ENCODE peak calls at places on chromosomes 1 and 21, in eight cellular contexts. R is non-pigmented ciliary epithelial cell; W is COLO829; A is naive thymus-derived CD8-positive, alpha-beta T cell; V is GDM1; H is BE2C; F is cerebellar cortex; C is ELF-1. J is an unnamed sample.

GRCh38 chr1:94926365-94926914 is 470 bp downstream of the CNN3 start:
- DNase-seq in R (no peak), W (no peak), A (peak), V (no peak), H (peak), F (peak), C (peak), J (peak)

GRCh38 chr1:8241417-8242014 is 76.4 kb upstream of the SLC45A1 start:
- DNase-seq in R (no peak), W (no peak), A (no peak), V (peak), H (no peak), F (no peak), C (no peak), J (no peak)

GRCh38 chr1:114758251-114758832 is 558 bp upstream of the CSDE1 start:
- DNase-seq in R (no peak), W (peak), A (no peak), V (no peak), H (no peak), F (no peak), C (no peak), J (no peak)

GRCh38 chr1:20477355-20478071 is 8.5 kb downstream of the CAMK2N1 start:
- DNase-seq in R (no peak), W (no peak), A (no peak), V (no peak), H (no peak), F (no peak), C (no peak), J (peak)

GRCh38 chr21:29114765-29115164 is 15.7 kb upstream of the MAP3K7CL start:
- DNase-seq in R (peak), W (no peak), A (no peak), V (no peak), H (no peak), F (no peak), C (peak), J (no peak)

GRCh38 chr1:44947060-44947773 is 39.2 kb downstream of the EIF2B3 start:
- DNase-seq in R (no peak), W (no peak), A (no peak), V (no peak), H (peak), F (peak), C (no peak), J (no peak)

GRCh38 chr1:85952460-85952859 is 204.1 kb downstream of the COL24A1 start:
- DNase-seq in R (no peak), W (no peak), A (no peak), V (no peak), H (peak), F (no peak), C (no peak), J (no peak)

GRCh38 chr1:159211331-159212136 is 6.9 kb downstream of the ACKR1 start:
- DNase-seq in R (no peak), W (peak), A (peak), V (no peak), H (peak), F (peak), C (peak), J (peak)

GRCh38 chr1:10671551-10672375 is 124.7 kb downstream of the CASZ1 start:
- DNase-seq in R (no peak), W (no peak), A (no peak), V (no peak), H (no peak), F (no peak), C (no peak), J (no peak)

GRCh38 chr1:169495916-169496315 is 10.2 kb upstream of the SLC19A2 start:
- DNase-seq in R (no peak), W (no peak), A (no peak), V (no peak), H (no peak), F (no peak), C (no peak), J (no peak)

GRCh38 chr1:217067642-217068041 is 344.4 kb upstream of the ESRRG start:
- DNase-seq in R (no peak), W (no peak), A (no peak), V (no peak), H (no peak), F (no peak), C (no peak), J (no peak)

GRCh38 chr1:101144868-101145808 is 91.7 kb upstream of the S1PR1 start:
- DNase-seq in R (no peak), W (no peak), A (no peak), V (no peak), H (no peak), F (no peak), C (no peak), J (no peak)

GRCh38 chr1:117886101-117886795 is 43.2 kb downstream of the GDAP2 start:
- DNase-seq in R (peak), W (no peak), A (no peak), V (no peak), H (no peak), F (no peak), C (no peak), J (no peak)

GRCh38 chr21:38843806-38844479 is 38.2 kb downstream of the ETS2 start:
- DNase-seq in R (peak), W (no peak), A (no peak), V (no peak), H (no peak), F (no peak), C (no peak), J (no peak)

GRCh38 chr1:156146006-156146748 is 7.2 kb upstream of the SEMA4A start:
- DNase-seq in R (peak), W (peak), A (peak), V (peak), H (peak), F (peak), C (peak), J (peak)

GRCh38 chr21:29077651-29078090 is 4.2 kb upstream of the CCT8 start:
- DNase-seq in R (no peak), W (no peak), A (no peak), V (peak), H (no peak), F (peak), C (no peak), J (no peak)